ENCODE peak calls at places on chromosomes 12 and 14, in ten cellular contexts. One of them, this sample, is unnamed.

GRCh38 chr12:106101798-106102197 is 37.0 kb downstream of the NUAK1 start:
- DNase-seq in Caco-2: no peak
- DNase-seq in transverse colon: no peak
- DNase-seq in ascending aorta: peak
- DNase-seq in effector memory CD8-positive, alpha-beta T cell: no peak
- DNase-seq in B cell: no peak
- DNase-seq in mucosa of descending colon: no peak
- DNase-seq in endothelial cell of umbilical vein: no peak
- DNase-seq in Caki2: no peak
- DNase-seq in putamen: no peak
- DNase-seq in this sample: no peak

GRCh38 chr12:46798056-46798455 is 27.7 kb downstream of the SLC38A4 start:
- DNase-seq in B cell: no peak
- DNase-seq in Caki2: no peak
- DNase-seq in endothelial cell of umbilical vein: no peak
- DNase-seq in mucosa of descending colon: no peak
- DNase-seq in transverse colon: no peak
- DNase-seq in Caco-2: peak
- DNase-seq in effector memory CD8-positive, alpha-beta T cell: no peak
- DNase-seq in ascending aorta: no peak
- DNase-seq in putamen: no peak
- DNase-seq in this sample: no peak

GRCh38 chr12:93819048-93819491 is 141.9 kb downstream of the CRADD start:
- DNase-seq in mucosa of descending colon: peak
- DNase-seq in B cell: no peak
- DNase-seq in endothelial cell of umbilical vein: no peak
- DNase-seq in ascending aorta: peak
- DNase-seq in effector memory CD8-positive, alpha-beta T cell: no peak
- DNase-seq in transverse colon: peak
- DNase-seq in Caco-2: no peak
- DNase-seq in Caki2: no peak
- DNase-seq in putamen: peak
- DNase-seq in this sample: no peak

GRCh38 chr12:57890191-57891120 is 43.9 kb upstream of the CTDSP2 start:
- DNase-seq in Caco-2: no peak
- DNase-seq in transverse colon: no peak
- DNase-seq in mucosa of descending colon: no peak
- DNase-seq in B cell: no peak
- DNase-seq in Caki2: no peak
- DNase-seq in ascending aorta: peak
- DNase-seq in putamen: no peak
- DNase-seq in endothelial cell of umbilical vein: no peak
- DNase-seq in effector memory CD8-positive, alpha-beta T cell: no peak
- DNase-seq in this sample: no peak

GRCh38 chr12:46404225-46404631 is 31.7 kb upstream of the SLC38A2 start:
- DNase-seq in effector memory CD8-positive, alpha-beta T cell: no peak
- DNase-seq in endothelial cell of umbilical vein: peak
- DNase-seq in transverse colon: no peak
- DNase-seq in Caki2: no peak
- DNase-seq in mucosa of descending colon: no peak
- DNase-seq in putamen: no peak
- DNase-seq in Caco-2: no peak
- DNase-seq in B cell: no peak
- DNase-seq in ascending aorta: no peak
- DNase-seq in this sample: no peak

GRCh38 chr14:65035049-65035448 is 48.4 kb downstream of the FNTB start:
- DNase-seq in endothelial cell of umbilical vein: peak
- DNase-seq in B cell: no peak
- DNase-seq in Caki2: no peak
- DNase-seq in transverse colon: no peak
- DNase-seq in Caco-2: no peak
- DNase-seq in putamen: no peak
- DNase-seq in ascending aorta: no peak
- DNase-seq in mucosa of descending colon: no peak
- DNase-seq in effector memory CD8-positive, alpha-beta T cell: no peak
- DNase-seq in this sample: no peak

GRCh38 chr12:6963741-6964446 is 6.6 kb downstream of the PHB2 start:
- DNase-seq in effector memory CD8-positive, alpha-beta T cell: no peak
- DNase-seq in transverse colon: no peak
- DNase-seq in endothelial cell of umbilical vein: no peak
- DNase-seq in Caco-2: peak
- DNase-seq in ascending aorta: peak
- DNase-seq in Caki2: no peak
- DNase-seq in B cell: peak
- DNase-seq in putamen: no peak
- DNase-seq in mucosa of descending colon: peak
- DNase-seq in this sample: peak

GRCh38 chr12:75414671-75415070 is 23.8 kb downstream of the GLIPR1L2 start:
- DNase-seq in Caco-2: no peak
- DNase-seq in mucosa of descending colon: no peak
- DNase-seq in transverse colon: no peak
- DNase-seq in endothelial cell of umbilical vein: no peak
- DNase-seq in Caki2: no peak
- DNase-seq in putamen: no peak
- DNase-seq in B cell: no peak
- DNase-seq in ascending aorta: no peak
- DNase-seq in effector memory CD8-positive, alpha-beta T cell: no peak
- DNase-seq in this sample: no peak

GRCh38 chr14:34044666-34045306 is 93.9 kb upstream of the EGLN3 start:
- DNase-seq in Caco-2: no peak
- DNase-seq in effector memory CD8-positive, alpha-beta T cell: no peak
- DNase-seq in mucosa of descending colon: no peak
- DNase-seq in transverse colon: no peak
- DNase-seq in B cell: no peak
- DNase-seq in Caki2: no peak
- DNase-seq in putamen: no peak
- DNase-seq in ascending aorta: no peak
- DNase-seq in endothelial cell of umbilical vein: no peak
- DNase-seq in this sample: no peak

GRCh38 chr14:105193916-105194782 is 13.0 kb upstream of the NUDT14 start:
- DNase-seq in B cell: no peak
- DNase-seq in Caco-2: no peak
- DNase-seq in putamen: no peak
- DNase-seq in ascending aorta: no peak
- DNase-seq in transverse colon: no peak
- DNase-seq in mucosa of descending colon: no peak
- DNase-seq in effector memory CD8-positive, alpha-beta T cell: no peak
- DNase-seq in endothelial cell of umbilical vein: peak
- DNase-seq in Caki2: no peak
- DNase-seq in this sample: peak

GRCh38 chr14:68807987-68808386 is 15.1 kb upstream of the ZFP36L1 start:
- DNase-seq in Caki2: no peak
- DNase-seq in B cell: no peak
- DNase-seq in effector memory CD8-positive, alpha-beta T cell: no peak
- DNase-seq in ascending aorta: no peak
- DNase-seq in putamen: no peak
- DNase-seq in endothelial cell of umbilical vein: no peak
- DNase-seq in transverse colon: no peak
- DNase-seq in mucosa of descending colon: peak
- DNase-seq in Caco-2: no peak
- DNase-seq in this sample: no peak

GRCh38 chr12:43332977-43333649 is 218.9 kb downstream of the ADAMTS20 start:
- DNase-seq in mucosa of descending colon: no peak
- DNase-seq in endothelial cell of umbilical vein: peak
- DNase-seq in putamen: no peak
- DNase-seq in B cell: no peak
- DNase-seq in Caco-2: no peak
- DNase-seq in ascending aorta: no peak
- DNase-seq in Caki2: no peak
- DNase-seq in effector memory CD8-positive, alpha-beta T cell: no peak
- DNase-seq in transverse colon: no peak
- DNase-seq in this sample: no peak

GRCh38 chr14:83825836-83826235 is 1704.1 kb upstream of the FLRT2 start:
- DNase-seq in transverse colon: no peak
- DNase-seq in Caki2: no peak
- DNase-seq in ascending aorta: no peak
- DNase-seq in putamen: no peak
- DNase-seq in mucosa of descending colon: no peak
- DNase-seq in effector memory CD8-positive, alpha-beta T cell: no peak
- DNase-seq in endothelial cell of umbilical vein: no peak
- DNase-seq in B cell: no peak
- DNase-seq in Caco-2: no peak
- DNase-seq in this sample: peak

GRCh38 chr12:120588948-120589930 is 8.0 kb upstream of the POP5 start:
- DNase-seq in endothelial cell of umbilical vein: no peak
- DNase-seq in mucosa of descending colon: no peak
- DNase-seq in effector memory CD8-positive, alpha-beta T cell: no peak
- DNase-seq in putamen: no peak
- DNase-seq in transverse colon: peak
- DNase-seq in Caco-2: no peak
- DNase-seq in ascending aorta: no peak
- DNase-seq in B cell: no peak
- DNase-seq in Caki2: no peak
- DNase-seq in this sample: no peak

GRCh38 chr14:42930058-42930457 is 1323.4 kb downstream of the LRFN5 start:
- DNase-seq in effector memory CD8-positive, alpha-beta T cell: no peak
- DNase-seq in B cell: no peak
- DNase-seq in ascending aorta: peak
- DNase-seq in endothelial cell of umbilical vein: no peak
- DNase-seq in mucosa of descending colon: peak
- DNase-seq in putamen: no peak
- DNase-seq in Caco-2: no peak
- DNase-seq in transverse colon: peak
- DNase-seq in Caki2: peak
- DNase-seq in this sample: peak

GRCh38 chr12:65419284-65420072 is 141.0 kb downstream of the MSRB3 start:
- DNase-seq in putamen: no peak
- DNase-seq in transverse colon: no peak
- DNase-seq in mucosa of descending colon: no peak
- DNase-seq in Caco-2: no peak
- DNase-seq in effector memory CD8-positive, alpha-beta T cell: no peak
- DNase-seq in ascending aorta: no peak
- DNase-seq in endothelial cell of umbilical vein: no peak
- DNase-seq in B cell: no peak
- DNase-seq in Caki2: no peak
- DNase-seq in this sample: no peak

GRCh38 chr12:115572440-115572839 is 705.1 kb downstream of the MED13L start:
- DNase-seq in putamen: no peak
- DNase-seq in effector memory CD8-positive, alpha-beta T cell: no peak
- DNase-seq in mucosa of descending colon: no peak
- DNase-seq in endothelial cell of umbilical vein: no peak
- DNase-seq in ascending aorta: no peak
- DNase-seq in B cell: no peak
- DNase-seq in transverse colon: no peak
- DNase-seq in Caco-2: no peak
- DNase-seq in Caki2: no peak
- DNase-seq in this sample: no peak

GRCh38 chr12:1047898-1048660 is 57.1 kb downstream of the ERC1 start:
- DNase-seq in Caki2: no peak
- DNase-seq in Caco-2: no peak
- DNase-seq in putamen: peak
- DNase-seq in ascending aorta: no peak
- DNase-seq in transverse colon: no peak
- DNase-seq in mucosa of descending colon: no peak
- DNase-seq in effector memory CD8-positive, alpha-beta T cell: no peak
- DNase-seq in endothelial cell of umbilical vein: peak
- DNase-seq in B cell: no peak
- DNase-seq in this sample: no peak

GRCh38 chr12:123813349-123813748 is 51.2 kb downstream of the DNAH10 start:
- DNase-seq in endothelial cell of umbilical vein: no peak
- DNase-seq in Caco-2: no peak
- DNase-seq in B cell: no peak
- DNase-seq in effector memory CD8-positive, alpha-beta T cell: no peak
- DNase-seq in putamen: no peak
- DNase-seq in transverse colon: no peak
- DNase-seq in Caki2: no peak
- DNase-seq in mucosa of descending colon: no peak
- DNase-seq in ascending aorta: no peak
- DNase-seq in this sample: no peak

GRCh38 chr14:69624131-69624530 is 12.7 kb downstream of the SUSD6 start:
- DNase-seq in Caki2: no peak
- DNase-seq in effector memory CD8-positive, alpha-beta T cell: no peak
- DNase-seq in transverse colon: no peak
- DNase-seq in mucosa of descending colon: no peak
- DNase-seq in ascending aorta: no peak
- DNase-seq in Caco-2: no peak
- DNase-seq in putamen: no peak
- DNase-seq in endothelial cell of umbilical vein: no peak
- DNase-seq in B cell: no peak
- DNase-seq in this sample: no peak

GRCh38 chr12:126704609-126705008 is 1562.4 kb upstream of the TMEM132C start:
- DNase-seq in Caco-2: no peak
- DNase-seq in effector memory CD8-positive, alpha-beta T cell: no peak
- DNase-seq in B cell: no peak
- DNase-seq in transverse colon: no peak
- DNase-seq in mucosa of descending colon: no peak
- DNase-seq in endothelial cell of umbilical vein: no peak
- DNase-seq in Caki2: no peak
- DNase-seq in putamen: no peak
- DNase-seq in ascending aorta: no peak
- DNase-seq in this sample: no peak

GRCh38 chr12:107549786-107550480 is 135.7 kb upstream of the PWP1 start:
- DNase-seq in mucosa of descending colon: peak
- DNase-seq in Caki2: no peak
- DNase-seq in effector memory CD8-positive, alpha-beta T cell: no peak
- DNase-seq in ascending aorta: no peak
- DNase-seq in endothelial cell of umbilical vein: no peak
- DNase-seq in transverse colon: peak
- DNase-seq in putamen: no peak
- DNase-seq in Caco-2: peak
- DNase-seq in B cell: no peak
- DNase-seq in this sample: no peak

GRCh38 chr12:124929649-124930419 is 15.4 kb upstream of the UBC start:
- DNase-seq in effector memory CD8-positive, alpha-beta T cell: no peak
- DNase-seq in Caco-2: no peak
- DNase-seq in mucosa of descending colon: no peak
- DNase-seq in transverse colon: no peak
- DNase-seq in B cell: no peak
- DNase-seq in endothelial cell of umbilical vein: no peak
- DNase-seq in putamen: no peak
- DNase-seq in Caki2: no peak
- DNase-seq in ascending aorta: no peak
- DNase-seq in this sample: no peak

GRCh38 chr14:101173698-101174521 is 270.4 kb upstream of the RTL1 start:
- DNase-seq in B cell: no peak
- DNase-seq in Caki2: no peak
- DNase-seq in transverse colon: no peak
- DNase-seq in Caco-2: no peak
- DNase-seq in putamen: no peak
- DNase-seq in ascending aorta: no peak
- DNase-seq in endothelial cell of umbilical vein: no peak
- DNase-seq in mucosa of descending colon: no peak
- DNase-seq in effector memory CD8-positive, alpha-beta T cell: no peak
- DNase-seq in this sample: no peak

GRCh38 chr12:120103044-120103338 is 13.6 kb downstream of the RAB35 start:
- DNase-seq in mucosa of descending colon: no peak
- DNase-seq in B cell: no peak
- DNase-seq in Caco-2: no peak
- DNase-seq in endothelial cell of umbilical vein: no peak
- DNase-seq in transverse colon: no peak
- DNase-seq in ascending aorta: no peak
- DNase-seq in Caki2: no peak
- DNase-seq in effector memory CD8-positive, alpha-beta T cell: no peak
- DNase-seq in putamen: no peak
- DNase-seq in this sample: no peak

GRCh38 chr12:124469193-124469888 is 98.1 kb downstream of the NCOR2 start:
- DNase-seq in Caco-2: no peak
- DNase-seq in transverse colon: no peak
- DNase-seq in mucosa of descending colon: no peak
- DNase-seq in endothelial cell of umbilical vein: no peak
- DNase-seq in ascending aorta: no peak
- DNase-seq in effector memory CD8-positive, alpha-beta T cell: no peak
- DNase-seq in Caki2: no peak
- DNase-seq in putamen: no peak
- DNase-seq in B cell: no peak
- DNase-seq in this sample: no peak

GRCh38 chr12:117900561-117900960 is 68.2 kb downstream of the KSR2 start:
- DNase-seq in Caki2: no peak
- DNase-seq in effector memory CD8-positive, alpha-beta T cell: no peak
- DNase-seq in mucosa of descending colon: no peak
- DNase-seq in transverse colon: no peak
- DNase-seq in Caco-2: no peak
- DNase-seq in putamen: no peak
- DNase-seq in ascending aorta: no peak
- DNase-seq in endothelial cell of umbilical vein: no peak
- DNase-seq in B cell: no peak
- DNase-seq in this sample: no peak

GRCh38 chr14:75132374-75133086 is 5.7 kb upstream of the NEK9 start:
- DNase-seq in B cell: peak
- DNase-seq in putamen: peak
- DNase-seq in mucosa of descending colon: peak
- DNase-seq in transverse colon: peak
- DNase-seq in effector memory CD8-positive, alpha-beta T cell: peak
- DNase-seq in endothelial cell of umbilical vein: peak
- DNase-seq in ascending aorta: no peak
- DNase-seq in Caki2: peak
- DNase-seq in Caco-2: peak
- DNase-seq in this sample: peak